ENCODE peak calls at places on chromosomes 6 and 20, in eight cellular contexts. X is SK-N-DZ, G is activated T-cell treated with anti-CD3 and anti-CD28 coated beads for 1 hour, C is caudate nucleus, N is transverse colon, S is psoas muscle, M is lung, E is nephron progenitor cell. Q is an unnamed sample.

GRCh38 chr6:157585274-157586087 is 204.5 kb downstream of the ZDHHC14 start:
- DNase-seq in G (no peak), C (no peak), E (no peak), M (no peak), S (no peak), X (no peak), N (no peak), Q (no peak)

GRCh38 chr20:62025832-62026563 is 39.7 kb downstream of the TAF4 start:
- DNase-seq in X (peak), M (no peak), E (no peak), N (no peak), C (no peak), S (peak), G (no peak), Q (peak)

GRCh38 chr20:10524643-10525042 is 89.5 kb downstream of the SLX4IP start:
- DNase-seq in C (no peak), M (no peak), G (no peak), E (no peak), X (peak), N (no peak), S (no peak), Q (no peak)

GRCh38 chr20:45080867-45081616 is 19.9 kb downstream of the KCNS1 start:
- DNase-seq in E (no peak), X (no peak), C (no peak), N (no peak), G (no peak), S (no peak), M (no peak), Q (no peak)

GRCh38 chr6:29737707-29738630 is 14.7 kb downstream of the HLA-F start:
- DNase-seq in E (peak), M (peak), G (peak), N (peak), S (peak), C (peak), X (peak), Q (peak)

GRCh38 chr6:37525460-37526357 is 26.0 kb upstream of the CCDC167 start:
- DNase-seq in E (peak), G (no peak), C (no peak), X (no peak), N (no peak), S (no peak), M (no peak), Q (no peak)

GRCh38 chr20:1934578-1935573 is 39.7 kb downstream of the SIRPA start:
- DNase-seq in S (peak), E (no peak), N (no peak), C (no peak), M (peak), X (peak), G (no peak), Q (no peak)

GRCh38 chr6:1613631-1614447 is 4.1 kb downstream of the FOXC1 start:
- DNase-seq in S (peak), E (peak), X (peak), G (no peak), M (no peak), C (no peak), N (no peak), Q (peak)

GRCh38 chr6:6277418-6277817 is 43.0 kb downstream of the F13A1 start:
- DNase-seq in N (no peak), X (no peak), S (no peak), E (no peak), M (no peak), G (no peak), C (no peak), Q (no peak)

GRCh38 chr20:17608701-17609497 is 39.0 kb downstream of the DSTN start:
- DNase-seq in X (no peak), N (no peak), M (no peak), E (no peak), S (no peak), C (no peak), G (no peak), Q (no peak)

GRCh38 chr6:79111549-79111948 is 33.5 kb upstream of the PHIP start:
- DNase-seq in X (no peak), G (no peak), S (no peak), C (no peak), N (no peak), M (no peak), E (no peak), Q (no peak)

GRCh38 chr20:50366270-50367103 is 143.7 kb upstream of the PTPN1 start:
- DNase-seq in N (peak), M (peak), E (no peak), C (no peak), X (peak), S (no peak), G (peak), Q (no peak)

GRCh38 chr6:117138920-117139319 is 126.4 kb upstream of the VGLL2 start:
- DNase-seq in S (no peak), C (no peak), X (no peak), N (no peak), E (no peak), G (no peak), M (no peak), Q (no peak)

GRCh38 chr6:961407-961930 is 268.5 kb upstream of the EXOC2 start:
- DNase-seq in G (no peak), N (no peak), S (no peak), E (no peak), C (no peak), M (no peak), X (no peak), Q (no peak)

GRCh38 chr6:4287811-4288244 is 152.5 kb upstream of the ECI2 start:
- DNase-seq in M (no peak), C (peak), N (peak), E (no peak), X (no peak), G (no peak), S (no peak), Q (peak)

GRCh38 chr6:80547827-80548226 is 441.4 kb downstream of the BCKDHB start:
- DNase-seq in C (no peak), M (no peak), N (no peak), X (no peak), E (no peak), S (no peak), G (no peak), Q (no peak)

GRCh38 chr20:59231124-59231804 is 67.6 kb downstream of the ZNF831 start:
- DNase-seq in S (no peak), E (no peak), N (no peak), M (no peak), C (no peak), X (peak), G (no peak), Q (no peak)

GRCh38 chr6:7100072-7100750 is 7.5 kb upstream of the RREB1 start:
- DNase-seq in N (no peak), E (no peak), S (no peak), M (no peak), C (no peak), X (no peak), G (no peak), Q (no peak)

GRCh38 chr20:32330555-32330897 is 27.6 kb upstream of the ASXL1 start:
- DNase-seq in S (no peak), C (no peak), X (no peak), N (no peak), E (no peak), G (no peak), M (no peak), Q (no peak)

Q was measured in retina.